ENCODE peak calls at places on chromosomes 4 and X, in five cellular contexts. One of them, this sample, is unnamed.

GRCh38 chr4:11404431-11404830 is 24.3 kb downstream of the HS3ST1 start:
- DNase-seq in Peyer's patch: no peak
- DNase-seq in H9: no peak
- DNase-seq in tibial nerve: no peak
- DNase-seq in tibial artery: no peak
- DNase-seq in this sample: no peak

GRCh38 chr4:39636786-39637185 is 1.9 kb downstream of the SMIM14 start:
- DNase-seq in Peyer's patch: no peak
- DNase-seq in H9: no peak
- DNase-seq in tibial nerve: no peak
- DNase-seq in tibial artery: no peak
- DNase-seq in this sample: no peak

GRCh38 chrX:97740886-97741285 is 857.2 kb downstream of the RPA4 start:
- DNase-seq in Peyer's patch: no peak
- DNase-seq in H9: no peak
- DNase-seq in tibial nerve: no peak
- DNase-seq in tibial artery: no peak
- DNase-seq in this sample: peak

GRCh38 chr4:151035321-151035720 is 20.2 kb upstream of the LRBA start:
- DNase-seq in Peyer's patch: no peak
- DNase-seq in H9: no peak
- DNase-seq in tibial nerve: no peak
- DNase-seq in tibial artery: no peak
- DNase-seq in this sample: no peak

GRCh38 chr4:180234730-180235129 is 2008.5 kb upstream of the TENM3 start:
- DNase-seq in Peyer's patch: no peak
- DNase-seq in H9: no peak
- DNase-seq in tibial nerve: no peak
- DNase-seq in tibial artery: no peak
- DNase-seq in this sample: no peak

GRCh38 chr4:76803522-76803921 is 94.4 kb downstream of the SOWAHB start:
- DNase-seq in Peyer's patch: no peak
- DNase-seq in H9: no peak
- DNase-seq in tibial nerve: no peak
- DNase-seq in tibial artery: no peak
- DNase-seq in this sample: peak

GRCh38 chrX:11470231-11470630 is 177.0 kb downstream of the AMELX start:
- DNase-seq in Peyer's patch: no peak
- DNase-seq in H9: no peak
- DNase-seq in tibial nerve: no peak
- DNase-seq in tibial artery: no peak
- DNase-seq in this sample: no peak

GRCh38 chr4:749771-750666 is 44.4 kb downstream of the PCGF3 start:
- DNase-seq in Peyer's patch: no peak
- DNase-seq in H9: no peak
- DNase-seq in tibial nerve: peak
- DNase-seq in tibial artery: no peak
- DNase-seq in this sample: no peak

GRCh38 chrX:36019164-36019563 is 99.6 kb downstream of the CFAP47 start:
- DNase-seq in Peyer's patch: no peak
- DNase-seq in H9: no peak
- DNase-seq in tibial nerve: no peak
- DNase-seq in tibial artery: no peak
- DNase-seq in this sample: no peak

GRCh38 chr4:173457893-173458292 is 59.0 kb upstream of the SCRG1 start:
- DNase-seq in Peyer's patch: no peak
- DNase-seq in H9: no peak
- DNase-seq in tibial nerve: no peak
- DNase-seq in tibial artery: no peak
- DNase-seq in this sample: no peak

DNA sequence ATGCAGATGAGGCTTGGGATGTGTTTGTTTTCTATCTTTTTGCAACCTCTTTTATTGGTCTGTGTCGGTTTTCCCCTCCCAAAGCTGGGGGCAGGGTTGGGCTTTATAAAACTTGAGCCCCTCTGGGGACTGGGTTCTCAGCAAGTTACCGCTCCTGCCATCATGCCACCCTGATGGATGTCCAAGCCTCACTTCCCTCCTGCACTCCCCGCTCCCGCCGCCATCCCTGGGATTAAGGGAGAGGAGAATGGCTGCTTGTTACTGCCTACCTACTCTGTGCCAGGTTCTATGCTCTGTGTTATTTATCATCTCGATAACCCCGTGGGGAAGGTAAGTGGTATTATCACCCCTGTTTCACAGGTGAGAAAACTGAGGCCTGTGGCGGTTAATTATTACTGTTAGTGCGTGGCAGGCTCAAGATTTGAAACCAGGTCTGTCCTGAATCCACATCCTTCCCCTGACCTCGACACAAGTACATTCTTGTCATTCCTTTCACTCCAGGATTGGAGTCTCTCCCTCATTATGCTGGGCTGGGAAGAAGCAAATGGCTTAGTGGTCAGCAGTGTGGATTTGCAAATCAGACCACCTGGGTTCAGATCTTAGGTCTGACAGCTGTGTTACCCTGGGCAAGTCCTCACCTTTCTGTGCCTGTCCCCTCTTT is 4.5 kb downstream of the UBA1 start:
- DNase-seq in Peyer's patch: no peak
- DNase-seq in H9: peak
- DNase-seq in tibial nerve: no peak
- DNase-seq in tibial artery: no peak
- DNase-seq in this sample: no peak
- H3K27ac ChIP-seq in Peyer's patch: no peak
- H3K27ac ChIP-seq in H9: peak
- H3K27ac ChIP-seq in tibial nerve: no peak
- H3K27ac ChIP-seq in tibial artery: no peak
- H3K27ac ChIP-seq in this sample: no peak

DNA sequence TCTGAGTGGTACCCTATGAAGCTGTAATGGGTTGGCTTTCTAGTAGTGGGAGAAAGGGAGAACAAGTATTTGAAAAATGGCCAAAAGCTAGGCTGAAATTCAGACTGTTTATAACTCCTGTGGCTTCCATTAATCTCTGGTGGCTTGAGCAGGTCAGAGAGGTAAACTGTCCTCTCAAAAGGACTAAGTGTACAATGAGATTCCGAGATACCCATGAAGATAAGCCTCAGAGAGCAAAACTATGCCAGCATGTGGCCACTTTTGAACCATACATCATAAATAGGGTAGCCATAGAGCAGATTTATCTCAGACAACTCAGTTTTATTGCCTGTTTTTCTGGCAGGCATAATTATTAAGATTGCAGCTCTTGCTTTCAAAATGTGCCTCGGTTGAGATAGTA is 89.2 kb downstream of the CHRDL1 start:
- DNase-seq in Peyer's patch: no peak
- DNase-seq in H9: no peak
- DNase-seq in tibial nerve: no peak
- DNase-seq in tibial artery: no peak
- DNase-seq in this sample: no peak
- TF ChIP-seq CTCF in Peyer's patch: no peak
- TF ChIP-seq CTCF in H9: no peak
- TF ChIP-seq CTCF in tibial nerve: no peak
- TF ChIP-seq CTCF in tibial artery: no peak
- TF ChIP-seq CTCF in this sample: no peak

GRCh38 chr4:169098969-169099685 is 89.1 kb upstream of the CBR4 start:
- DNase-seq in Peyer's patch: no peak
- DNase-seq in H9: no peak
- DNase-seq in tibial nerve: no peak
- DNase-seq in tibial artery: no peak
- DNase-seq in this sample: no peak
- H3K27ac ChIP-seq in Peyer's patch: peak
- H3K27ac ChIP-seq in H9: no peak
- H3K27ac ChIP-seq in tibial nerve: no peak
- H3K27ac ChIP-seq in tibial artery: peak
- H3K27ac ChIP-seq in this sample: no peak

GRCh38 chr4:85686398-85686797 is 211.4 kb downstream of the ARHGAP24 start:
- DNase-seq in Peyer's patch: no peak
- DNase-seq in H9: no peak
- DNase-seq in tibial nerve: no peak
- DNase-seq in tibial artery: no peak
- DNase-seq in this sample: no peak
- TF ChIP-seq CTCF in Peyer's patch: no peak
- TF ChIP-seq CTCF in H9: no peak
- TF ChIP-seq CTCF in tibial nerve: no peak
- TF ChIP-seq CTCF in tibial artery: no peak
- TF ChIP-seq CTCF in this sample: no peak

GRCh38 chr4:87071401-87071800 is 136.6 kb downstream of the AFF1 start:
- DNase-seq in Peyer's patch: no peak
- DNase-seq in H9: no peak
- DNase-seq in tibial nerve: no peak
- DNase-seq in tibial artery: no peak
- DNase-seq in this sample: no peak
- H3K27ac ChIP-seq in Peyer's patch: peak
- H3K27ac ChIP-seq in H9: no peak
- H3K27ac ChIP-seq in tibial nerve: no peak
- H3K27ac ChIP-seq in tibial artery: no peak
- H3K27ac ChIP-seq in this sample: no peak

DNA sequence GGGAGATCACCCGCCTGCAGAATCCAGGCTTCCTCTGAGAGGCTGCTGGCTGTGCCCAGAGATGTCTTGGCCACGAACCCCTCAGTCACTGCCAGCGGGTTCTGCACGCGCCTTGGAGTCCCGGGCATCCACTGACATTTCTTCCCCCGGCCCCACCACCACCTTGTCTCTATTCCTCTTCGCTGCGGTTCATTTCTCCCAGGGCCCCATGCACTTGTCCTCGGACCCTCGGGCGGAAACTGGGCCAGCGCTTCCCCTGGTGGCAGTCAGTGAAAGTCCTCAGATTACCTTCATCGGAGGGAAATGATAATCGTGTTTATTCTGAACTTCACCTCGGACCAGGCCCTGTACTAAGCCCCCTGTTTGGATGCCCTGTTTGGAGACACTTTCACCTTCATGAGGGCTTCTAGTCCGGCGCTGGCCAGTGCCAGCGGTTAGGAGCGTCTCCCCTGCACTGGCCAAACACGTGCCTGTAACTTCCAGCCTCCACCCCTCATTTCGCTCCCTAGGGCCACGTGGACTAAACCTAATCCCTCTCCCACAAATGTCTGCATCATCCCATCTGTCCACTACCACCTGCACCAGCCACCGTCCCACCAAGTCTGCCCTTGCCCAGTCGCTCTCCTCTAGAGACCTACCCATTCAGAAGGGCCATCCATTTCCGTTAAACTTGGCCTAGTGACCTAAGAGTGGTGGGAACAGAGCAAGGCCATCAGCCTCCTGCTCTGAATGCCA is 82.0 kb downstream of the DCTD start:
- DNase-seq in Peyer's patch: peak
- DNase-seq in H9: peak
- DNase-seq in tibial nerve: no peak
- DNase-seq in tibial artery: no peak
- DNase-seq in this sample: no peak
- TF ChIP-seq CTCF in Peyer's patch: no peak
- TF ChIP-seq CTCF in H9: peak
- TF ChIP-seq CTCF in tibial nerve: no peak
- TF ChIP-seq CTCF in tibial artery: no peak
- TF ChIP-seq CTCF in this sample: no peak

GRCh38 chr4:4860381-4860802 is 927 bp downstream of the MSX1 start:
- DNase-seq in Peyer's patch: no peak
- DNase-seq in H9: no peak
- DNase-seq in tibial nerve: no peak
- DNase-seq in tibial artery: no peak
- DNase-seq in this sample: peak
- H3K27ac ChIP-seq in Peyer's patch: no peak
- H3K27ac ChIP-seq in H9: no peak
- H3K27ac ChIP-seq in tibial nerve: peak
- H3K27ac ChIP-seq in tibial artery: peak
- H3K27ac ChIP-seq in this sample: no peak

GRCh38 chr4:121462660-121463261 is 81.9 kb upstream of the QRFPR start:
- DNase-seq in Peyer's patch: no peak
- DNase-seq in H9: peak
- DNase-seq in tibial nerve: no peak
- DNase-seq in tibial artery: no peak
- DNase-seq in this sample: no peak

GRCh38 chr4:121459056-121459455 is 78.2 kb upstream of the QRFPR start:
- DNase-seq in Peyer's patch: no peak
- DNase-seq in H9: no peak
- DNase-seq in tibial nerve: no peak
- DNase-seq in tibial artery: no peak
- DNase-seq in this sample: no peak

GRCh38 chr4:121464854-121465253 is 84.0 kb upstream of the QRFPR start:
- DNase-seq in Peyer's patch: no peak
- DNase-seq in H9: no peak
- DNase-seq in tibial nerve: no peak
- DNase-seq in tibial artery: no peak
- DNase-seq in this sample: no peak
- TF ChIP-seq CTCF in Peyer's patch: no peak
- TF ChIP-seq CTCF in H9: peak
- TF ChIP-seq CTCF in tibial nerve: no peak
- TF ChIP-seq CTCF in tibial artery: no peak
- TF ChIP-seq CTCF in this sample: peak

DNA sequence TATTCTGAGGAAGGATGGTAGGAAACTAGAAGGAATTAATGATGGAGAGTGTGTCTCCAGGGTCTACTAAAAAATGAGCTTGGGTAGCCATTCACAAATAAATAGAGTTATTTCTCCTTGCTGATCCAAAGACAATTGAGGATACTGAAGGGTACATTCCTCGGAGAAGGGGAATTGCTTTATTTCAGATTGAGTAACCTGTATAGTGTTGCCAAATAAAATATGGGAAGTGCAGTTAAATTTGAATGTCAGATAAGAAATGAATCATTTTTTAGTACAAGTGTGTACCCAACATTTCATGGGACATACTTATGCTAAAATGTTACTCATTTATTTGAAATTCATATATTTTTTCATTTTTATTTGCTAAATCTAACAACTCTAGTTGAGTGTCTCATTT is 16.0 kb upstream of the VSIG1 start:
- DNase-seq in Peyer's patch: no peak
- DNase-seq in H9: no peak
- DNase-seq in tibial nerve: no peak
- DNase-seq in tibial artery: no peak
- DNase-seq in this sample: no peak
- H3K27ac ChIP-seq in Peyer's patch: no peak
- H3K27ac ChIP-seq in H9: no peak
- H3K27ac ChIP-seq in tibial nerve: no peak
- H3K27ac ChIP-seq in tibial artery: no peak
- H3K27ac ChIP-seq in this sample: no peak

DNA sequence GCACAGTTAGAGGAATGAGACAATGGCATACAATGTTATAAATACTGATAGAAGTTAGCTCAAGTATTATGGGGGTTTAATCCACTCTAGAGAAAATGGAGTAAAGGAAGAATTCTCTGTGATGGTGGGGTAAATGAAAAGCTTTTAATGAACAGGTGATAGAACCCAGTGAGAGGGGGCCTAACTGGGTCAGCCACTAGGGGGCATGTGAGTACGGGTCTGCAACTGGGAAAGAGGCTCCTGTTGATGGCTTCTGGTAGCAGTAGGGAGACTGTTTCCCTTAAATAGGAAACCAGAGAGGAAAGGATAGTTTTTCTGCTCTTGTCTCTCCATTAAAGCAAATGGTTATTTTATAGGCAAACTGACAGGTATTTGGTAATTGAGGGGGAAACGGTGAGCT is 132.8 kb upstream of the GPR101 start:
- DNase-seq in Peyer's patch: no peak
- DNase-seq in H9: peak
- DNase-seq in tibial nerve: no peak
- DNase-seq in tibial artery: no peak
- DNase-seq in this sample: no peak
- TF ChIP-seq CTCF in Peyer's patch: no peak
- TF ChIP-seq CTCF in H9: peak
- TF ChIP-seq CTCF in tibial nerve: no peak
- TF ChIP-seq CTCF in tibial artery: no peak
- TF ChIP-seq CTCF in this sample: no peak